ENCODE peak calls at places on chromosomes 1 and 21, in four cellular contexts. P is IMR-90, C is brain microvascular endothelial cell, N is caudate nucleus. M is an unnamed sample.

GRCh38 chr1:241551759-241552638 is 19.8 kb downstream of the KMO start:
- DNase-seq in P (peak), C (no peak), N (no peak), M (peak)

GRCh38 chr1:185435696-185436379 is 118.8 kb upstream of the IVNS1ABP start:
- DNase-seq in P (no peak), C (no peak), N (no peak), M (no peak)

GRCh38 chr1:236064674-236065508 is at the start of gene NID1:
- DNase-seq in P (peak), C (peak), N (peak), M (peak)

GRCh38 chr1:147073062-147073432 is 99.2 kb downstream of the PRKAB2 start:
- DNase-seq in P (no peak), C (no peak), N (no peak), M (no peak)

GRCh38 chr1:65321879-65322278 is 12.5 kb downstream of the DNAJC6 start:
- DNase-seq in P (no peak), C (no peak), N (peak), M (no peak)

GRCh38 chr1:67830928-67831596 is 2.2 kb downstream of the GNG12 start:
- DNase-seq in P (no peak), C (no peak), N (no peak), M (no peak)

GRCh38 chr1:231420299-231420958 is 1.7 kb downstream of the EGLN1 start:
- DNase-seq in P (peak), C (no peak), N (no peak), M (no peak)

GRCh38 chr21:41112740-41113692 is 54.9 kb upstream of the BACE2 start:
- DNase-seq in P (peak), C (peak), N (no peak), M (no peak)

GRCh38 chr1:18941221-18942141 is 15.0 kb downstream of the IFFO2 start:
- DNase-seq in P (peak), C (peak), N (peak), M (no peak)

GRCh38 chr1:3453891-3454810 is at the start of gene ARHGEF16:
- DNase-seq in P (peak), C (peak), N (no peak), M (peak)

GRCh38 chr1:165409957-165410356 is 35.0 kb downstream of the RXRG start:
- DNase-seq in P (no peak), C (no peak), N (no peak), M (no peak)

GRCh38 chr1:222736972-222737371 is at the start of gene FAM177B:
- DNase-seq in P (peak), C (no peak), N (no peak), M (no peak)

GRCh38 chr1:110630770-110631663 is 24.9 kb upstream of the KCNA2 start:
- DNase-seq in P (peak), C (peak), N (peak), M (peak)